ENCODE peak calls at places on chromosomes 6 and 20, in five cellular contexts. Z is CD4-positive, CD25-positive, alpha-beta regulatory T cell; V is IMR-90; L is CD8-positive, alpha-beta T cell; T is lower lobe of right lung. D is an unnamed sample. For H3K9me3, the result is how much of the 10 kb centered on the place peaks cover.

GRCh38 chr6:50586074-50586473 is 127.3 kb upstream of the TFAP2D start:
- DNase-seq in Z (no peak), V (no peak), L (no peak), T (no peak), D (no peak)

GRCh38 chr20:2116170-2116940 is 14.7 kb downstream of the STK35 start:
- DNase-seq in Z (no peak), V (no peak), L (no peak), T (no peak), D (no peak)

GRCh38 chr6:6834356-6835342 is 246.1 kb downstream of the LY86 start:
- DNase-seq in Z (no peak), V (no peak), L (no peak), T (peak), D (no peak)

GRCh38 chr6:30258204-30258603 is 45.0 kb upstream of the TRIM26 start:
- DNase-seq in Z (no peak), V (no peak), L (no peak), T (no peak), D (no peak)

GRCh38 chr20:25033250-25033940 is 24.5 kb downstream of the ACSS1 start:
- DNase-seq in Z (no peak), V (no peak), L (no peak), T (peak), D (no peak)

GRCh38 chr20:1946762-1947534 is 46.9 kb downstream of the PDYN start:
- DNase-seq in Z (no peak), V (peak), L (no peak), T (peak), D (no peak)

GRCh38 chr6:79249136-79249535 is 14.7 kb upstream of the HMGN3 start:
- DNase-seq in Z (no peak), V (no peak), L (no peak), T (no peak), D (no peak)

GRCh38 chr20:20224806-20225205 is 143.1 kb upstream of the INSM1 start:
- DNase-seq in Z (no peak), V (no peak), L (no peak), T (no peak), D (no peak)

GRCh38 chr20:22453244-22454080 is 130.9 kb downstream of the FOXA2 start:
- DNase-seq in Z (no peak), V (no peak), L (no peak), T (no peak), D (no peak)

GRCh38 chr20:21712443-21713059 is 7.1 kb downstream of the PAX1 start:
- DNase-seq in Z (no peak), V (no peak), L (no peak), T (no peak), D (no peak)

GRCh38 chr6:72621243-72622093 is at the start of gene KCNQ5:
- DNase-seq in Z (peak), V (no peak), L (no peak), T (peak), D (no peak)

GRCh38 chr6:114157848-114158247 is 185.0 kb downstream of the HS3ST5 start:
- DNase-seq in Z (no peak), V (no peak), L (no peak), T (no peak), D (no peak)

GRCh38 chr6:165962361-165962760 is 205.3 kb downstream of the TBXT start:
- DNase-seq in Z (no peak), V (peak), L (no peak), T (no peak), D (no peak)

DNA sequence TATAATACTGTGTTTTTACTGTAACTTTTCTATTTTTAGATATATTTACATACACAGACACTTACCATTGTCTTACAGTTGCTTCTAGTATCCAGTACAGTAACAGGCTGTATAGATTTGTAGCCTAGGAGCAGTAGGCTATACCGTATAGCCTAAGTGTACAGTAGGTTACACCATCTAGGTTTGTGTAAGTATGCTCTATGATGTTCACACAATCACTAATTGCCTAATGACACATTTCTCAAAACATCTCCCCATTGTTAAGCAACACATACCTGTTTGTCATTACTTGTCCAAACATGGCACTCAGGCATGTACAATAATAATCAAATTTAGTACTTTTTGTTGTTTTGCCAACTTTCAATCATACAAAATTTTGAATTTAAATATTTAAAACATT is 757.3 kb downstream of the DOK5 start:
- DNase-seq in Z (no peak), V (no peak), L (no peak), T (no peak), D (no peak)
- H3K9me3 ChIP-seq in Z (under half), V (under half), L (under half), T (under half), D (under half)

DNA sequence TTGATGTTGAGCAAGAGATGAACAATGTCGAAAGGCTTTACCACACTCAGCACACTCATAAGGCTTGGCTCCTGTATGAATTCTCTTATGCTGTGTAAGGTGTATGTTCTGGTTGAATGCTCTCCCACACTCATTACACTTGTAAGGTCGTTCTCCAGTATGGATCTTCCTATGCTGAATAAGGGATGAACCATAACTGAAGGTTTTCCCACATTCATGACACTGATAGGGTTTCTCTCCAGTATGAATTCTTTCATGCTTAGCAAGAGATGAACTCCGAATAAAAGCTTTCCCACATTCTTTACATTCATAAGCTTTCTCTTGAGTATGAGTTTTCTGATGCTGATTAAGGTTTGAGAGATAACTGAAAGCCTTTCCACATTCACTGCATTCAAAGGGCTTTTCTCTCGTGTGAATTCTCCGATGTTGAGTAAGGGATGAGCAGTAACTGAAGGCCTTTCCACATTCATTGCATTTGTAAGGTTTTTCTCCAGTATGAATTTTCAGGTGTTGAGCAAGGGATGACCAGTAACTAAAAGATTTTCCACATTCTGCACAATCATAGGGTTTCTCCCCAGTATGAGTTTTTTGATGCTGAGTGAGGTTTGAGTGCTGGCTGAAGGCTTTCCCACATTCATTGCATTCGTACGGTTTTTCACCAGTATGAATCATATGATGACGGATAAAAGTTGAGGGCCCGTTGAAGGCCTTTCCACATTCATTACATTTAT is 21.1 kb downstream of the ZNF184 start:
- DNase-seq in Z (no peak), V (no peak), L (no peak), T (no peak), D (no peak)
- H3K9me3 ChIP-seq in Z (half or more), V (half or more), L (half or more), T (half or more), D (under half)

GRCh38 chr6:170224694-170225660 is 65.9 kb downstream of the DLL1 start:
- DNase-seq in Z (no peak), V (peak), L (no peak), T (no peak), D (no peak)
- H3K9me3 ChIP-seq in Z (under half), V (under half), L (under half), T (under half), D (under half)

DNA sequence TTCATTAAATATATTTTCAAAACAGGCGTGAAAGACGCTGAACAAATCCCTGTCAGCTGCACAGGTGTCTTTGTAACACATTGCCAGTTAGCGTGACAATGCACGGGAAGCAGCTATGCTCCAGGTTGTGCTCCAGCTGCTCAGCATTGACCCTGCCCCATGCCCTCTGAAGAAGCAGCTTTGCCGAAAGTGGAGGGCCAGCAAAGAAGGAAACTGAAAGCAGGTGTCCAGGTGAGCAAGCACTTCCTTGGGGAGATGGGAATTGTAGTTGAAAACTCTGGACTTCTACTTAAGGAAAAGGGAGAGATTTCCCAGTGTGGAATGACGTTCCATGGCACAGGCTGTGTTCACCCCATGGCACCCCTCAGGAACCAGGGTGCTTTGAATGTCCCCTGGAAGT is 125.7 kb downstream of the TTLL2 start:
- DNase-seq in Z (no peak), V (no peak), L (no peak), T (no peak), D (no peak)
- H3K9me3 ChIP-seq in Z (under half), V (under half), L (under half), T (under half), D (under half)

GRCh38 chr6:3088446-3088845 is 20.2 kb downstream of the RIPK1 start:
- DNase-seq in Z (no peak), V (peak), L (no peak), T (no peak), D (no peak)
- H3K9me3 ChIP-seq in Z (under half), V (under half), L (under half), T (under half), D (under half)

DNA sequence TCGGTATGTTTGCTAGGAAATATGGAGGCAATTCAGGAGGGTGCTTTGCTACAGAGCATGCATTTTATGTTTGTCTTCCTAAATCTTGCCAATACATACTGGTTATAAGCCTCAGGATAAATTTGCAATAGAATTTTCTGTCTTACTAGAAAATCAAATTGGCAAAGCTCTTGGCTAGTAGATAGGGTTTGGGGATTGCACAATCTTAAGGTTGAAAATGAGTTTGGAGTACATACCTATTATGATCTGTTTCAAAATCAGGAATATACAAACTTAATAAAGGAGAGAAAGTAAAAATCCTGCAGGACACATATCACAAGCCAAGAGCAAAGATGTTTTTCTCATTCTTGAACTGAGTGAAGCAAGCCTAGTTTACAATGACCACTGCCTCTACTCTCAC is 751.2 kb downstream of the HDGFL1 start:
- DNase-seq in Z (no peak), V (no peak), L (no peak), T (no peak), D (no peak)
- H3K9me3 ChIP-seq in Z (under half), V (under half), L (under half), T (under half), D (under half)